ENCODE peak calls at places on chromosomes 13 and 19, in ten cellular contexts. O is K562, J is ovary, P is pancreas, D is GM13977, Q is WTC11, Y is IMR-90, I is AG10803, E is astrocyte of the spinal cord, B is cardiac fibroblast. M is an unnamed sample.

GRCh38 chr13:30194906-30195305 is 112.4 kb downstream of the KATNAL1 start:
- DNase-seq in O (no peak), J (no peak), P (no peak), D (no peak), Q (no peak), Y (no peak), I (peak), E (no peak), B (no peak), M (no peak)

GRCh38 chr13:54949735-54950134 is 1921.1 kb downstream of the OLFM4 start:
- DNase-seq in O (no peak), J (no peak), P (no peak), D (no peak), Q (no peak), Y (no peak), I (no peak), E (no peak), B (no peak), M (no peak)

GRCh38 chr13:41981961-41982723 is 21.2 kb upstream of the VWA8 start:
- DNase-seq in O (peak), J (no peak), P (no peak), D (no peak), Q (no peak), Y (peak), I (no peak), E (no peak), B (peak), M (no peak)

GRCh38 chr19:55454787-55455243 is 6.6 kb downstream of the ISOC2 start:
- DNase-seq in O (no peak), J (no peak), P (peak), D (peak), Q (peak), Y (peak), I (peak), E (no peak), B (peak), M (no peak)

GRCh38 chr19:6717441-6717971 is 2.9 kb downstream of the C3 start:
- DNase-seq in O (no peak), J (no peak), P (no peak), D (no peak), Q (no peak), Y (no peak), I (peak), E (no peak), B (no peak), M (no peak)

GRCh38 chr13:32969516-32969941 is 46.7 kb upstream of the KL start:
- DNase-seq in O (no peak), J (no peak), P (no peak), D (peak), Q (no peak), Y (peak), I (peak), E (peak), B (peak), M (no peak)

GRCh38 chr13:54210397-54211050 is 1181.9 kb downstream of the OLFM4 start:
- DNase-seq in O (no peak), J (no peak), P (no peak), D (no peak), Q (no peak), Y (no peak), I (no peak), E (no peak), B (no peak), M (no peak)

GRCh38 chr13:73913043-73913740 is 221.0 kb downstream of the KLF12 start:
- DNase-seq in O (no peak), J (no peak), P (no peak), D (no peak), Q (no peak), Y (peak), I (peak), E (peak), B (peak), M (no peak)

GRCh38 chr19:17109962-17110598 is 34.5 kb downstream of the MYO9B start:
- DNase-seq in O (no peak), J (no peak), P (no peak), D (peak), Q (no peak), Y (no peak), I (no peak), E (no peak), B (no peak), M (peak)

GRCh38 chr19:21023901-21024300 is 3.4 kb downstream of the ZNF430 start:
- DNase-seq in O (no peak), J (no peak), P (no peak), D (no peak), Q (no peak), Y (peak), I (peak), E (peak), B (peak), M (no peak)

GRCh38 chr19:10086032-10086903 is at the start of gene SHFL:
- DNase-seq in O (peak), J (peak), P (peak), D (peak), Q (peak), Y (peak), I (peak), E (peak), B (peak), M (peak)

GRCh38 chr19:2167896-2168618 is 4.3 kb downstream of the DOT1L start:
- DNase-seq in O (no peak), J (no peak), P (no peak), D (peak), Q (no peak), Y (peak), I (peak), E (peak), B (peak), M (peak)

GRCh38 chr13:25046985-25047660 is 48.8 kb upstream of the PABPC3 start:
- DNase-seq in O (no peak), J (no peak), P (no peak), D (peak), Q (peak), Y (peak), I (peak), E (peak), B (no peak), M (no peak)

GRCh38 chr13:49563513-49563912 is 21.8 kb downstream of the RCBTB1 start:
- DNase-seq in O (no peak), J (no peak), P (no peak), D (no peak), Q (no peak), Y (peak), I (peak), E (no peak), B (peak), M (no peak)

GRCh38 chr19:43470288-43470687 is 4.9 kb upstream of the LYPD3 start:
- DNase-seq in O (no peak), J (no peak), P (no peak), D (no peak), Q (no peak), Y (peak), I (no peak), E (peak), B (peak), M (no peak)

GRCh38 chr13:48561461-48562224 is 28.8 kb upstream of the RCBTB2 start:
- DNase-seq in O (no peak), J (no peak), P (no peak), D (no peak), Q (no peak), Y (no peak), I (no peak), E (no peak), B (no peak), M (no peak)

GRCh38 chr19:3712663-3713531 is 4.7 kb downstream of the TJP3 start:
- DNase-seq in O (no peak), J (no peak), P (no peak), D (no peak), Q (no peak), Y (no peak), I (no peak), E (no peak), B (no peak), M (no peak)

GRCh38 chr13:109707044-109707794 is 79.2 kb downstream of the IRS2 start:
- DNase-seq in O (no peak), J (no peak), P (no peak), D (no peak), Q (no peak), Y (no peak), I (no peak), E (no peak), B (no peak), M (no peak)

GRCh38 chr19:3024870-3025515 is 4.1 kb downstream of the TLE2 start:
- DNase-seq in O (peak), J (no peak), P (no peak), D (no peak), Q (peak), Y (no peak), I (no peak), E (no peak), B (no peak), M (no peak)

GRCh38 chr13:30545320-30545719 is 72.4 kb upstream of the USPL1 start:
- DNase-seq in O (no peak), J (no peak), P (no peak), D (no peak), Q (no peak), Y (no peak), I (no peak), E (no peak), B (no peak), M (no peak)

GRCh38 chr13:33744589-33745369 is 73.2 kb upstream of the RFC3 start:
- DNase-seq in O (no peak), J (peak), P (no peak), D (no peak), Q (no peak), Y (no peak), I (peak), E (no peak), B (no peak), M (no peak)

GRCh38 chr13:111861766-111862366 is 205.1 kb upstream of the SOX1 start:
- DNase-seq in O (no peak), J (no peak), P (no peak), D (no peak), Q (no peak), Y (no peak), I (no peak), E (no peak), B (no peak), M (no peak)

GRCh38 chr13:106772202-106772601 is 204.3 kb upstream of the ARGLU1 start:
- DNase-seq in O (no peak), J (no peak), P (no peak), D (no peak), Q (no peak), Y (no peak), I (no peak), E (no peak), B (no peak), M (no peak)

GRCh38 chr13:59391696-59392095 is 772.0 kb downstream of the DIAPH3 start:
- DNase-seq in O (peak), J (no peak), P (no peak), D (peak), Q (peak), Y (peak), I (peak), E (peak), B (peak), M (peak)

GRCh38 chr19:50536662-50537305 is 23.1 kb upstream of the ASPDH start:
- DNase-seq in O (no peak), J (no peak), P (no peak), D (no peak), Q (no peak), Y (no peak), I (no peak), E (no peak), B (no peak), M (no peak)
- TF ChIP-seq CTCF in O (peak), J (no peak), P (no peak), D (no peak), Q (no peak), Y (no peak), I (no peak), E (no peak), B (no peak), M (peak)

GRCh38 chr19:14479985-14480694 is 5.0 kb upstream of the PTGER1 start:
- DNase-seq in O (peak), J (no peak), P (peak), D (peak), Q (peak), Y (peak), I (no peak), E (no peak), B (no peak), M (peak)
- TF ChIP-seq CTCF in O (peak), J (peak), P (peak), D (peak), Q (peak), Y (peak), I (peak), E (peak), B (peak), M (peak)

DNA sequence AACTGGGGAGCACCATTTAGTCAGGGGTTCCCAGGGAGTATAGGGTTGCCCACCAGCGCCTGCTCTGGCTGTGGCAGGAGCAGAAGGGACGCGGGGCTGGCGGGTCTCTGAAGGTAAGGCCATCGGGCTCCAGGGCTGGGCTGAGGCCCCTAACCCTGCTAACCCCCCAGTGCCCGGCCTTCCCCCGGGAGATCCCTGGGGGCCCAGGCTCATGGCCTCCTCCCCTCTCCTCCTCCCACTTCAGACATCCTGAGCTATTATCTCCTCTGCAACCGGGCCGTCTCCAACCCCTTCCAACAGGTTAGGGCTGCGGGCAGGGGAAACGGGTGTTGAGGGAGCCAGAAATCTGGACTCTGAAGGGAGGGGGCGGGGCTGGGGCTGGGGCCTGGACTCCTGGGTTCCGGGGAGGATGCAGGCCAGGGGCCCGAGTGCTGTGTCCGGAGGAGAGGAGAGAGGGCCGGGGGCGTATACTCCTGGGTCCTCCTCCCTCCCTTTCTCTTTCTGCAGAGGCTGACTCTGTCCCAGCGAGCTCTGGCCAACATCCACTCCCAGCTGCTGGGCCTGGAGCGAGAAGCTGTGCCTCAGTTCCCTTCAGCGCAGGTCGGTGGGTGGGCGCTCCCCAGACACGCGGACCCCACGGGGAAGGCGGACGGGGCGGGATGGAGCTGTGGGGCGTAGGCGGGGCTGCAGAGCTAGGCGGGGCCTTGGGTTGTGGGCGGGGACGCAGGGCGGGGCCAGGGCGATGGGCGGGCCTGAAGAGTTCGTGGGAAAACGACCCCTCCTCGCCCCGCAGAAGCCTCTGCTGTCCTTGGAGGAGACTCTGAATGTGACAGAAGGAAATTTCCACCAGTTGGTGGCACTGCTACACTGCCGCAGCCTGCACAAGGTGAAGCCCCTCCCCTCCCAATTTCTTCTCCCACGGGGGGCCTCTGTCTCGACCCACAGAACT is 15.3 kb downstream of the TTYH1 start:
- DNase-seq in O (peak), J (peak), P (peak), D (peak), Q (peak), Y (no peak), I (no peak), E (no peak), B (peak), M (no peak)
- TF ChIP-seq CTCF in O (peak), J (no peak), P (no peak), D (no peak), Q (no peak), Y (no peak), I (peak), E (peak), B (no peak), M (no peak)

GRCh38 chr19:13071444-13072205 is 31.0 kb downstream of the LYL1 start:
- DNase-seq in O (no peak), J (no peak), P (no peak), D (no peak), Q (no peak), Y (no peak), I (no peak), E (no peak), B (no peak), M (no peak)

GRCh38 chr19:13070425-13071140 is 32.1 kb downstream of the LYL1 start:
- DNase-seq in O (no peak), J (no peak), P (no peak), D (no peak), Q (no peak), Y (no peak), I (no peak), E (no peak), B (no peak), M (no peak)

GRCh38 chr19:13066933-13067831 is 35.5 kb downstream of the LYL1 start:
- DNase-seq in O (no peak), J (no peak), P (no peak), D (no peak), Q (no peak), Y (no peak), I (no peak), E (no peak), B (no peak), M (no peak)

GRCh38 chr19:13068064-13068807 is 34.4 kb downstream of the LYL1 start:
- DNase-seq in O (peak), J (no peak), P (no peak), D (no peak), Q (no peak), Y (no peak), I (no peak), E (no peak), B (no peak), M (no peak)

GRCh38 chr19:13069415-13070369 is 33.0 kb downstream of the LYL1 start:
- DNase-seq in O (peak), J (no peak), P (no peak), D (no peak), Q (no peak), Y (no peak), I (no peak), E (no peak), B (no peak), M (no peak)
- TF ChIP-seq CTCF in O (no peak), J (no peak), P (no peak), D (no peak), Q (no peak), Y (no peak), I (no peak), E (no peak), B (no peak), M (no peak)

DNA sequence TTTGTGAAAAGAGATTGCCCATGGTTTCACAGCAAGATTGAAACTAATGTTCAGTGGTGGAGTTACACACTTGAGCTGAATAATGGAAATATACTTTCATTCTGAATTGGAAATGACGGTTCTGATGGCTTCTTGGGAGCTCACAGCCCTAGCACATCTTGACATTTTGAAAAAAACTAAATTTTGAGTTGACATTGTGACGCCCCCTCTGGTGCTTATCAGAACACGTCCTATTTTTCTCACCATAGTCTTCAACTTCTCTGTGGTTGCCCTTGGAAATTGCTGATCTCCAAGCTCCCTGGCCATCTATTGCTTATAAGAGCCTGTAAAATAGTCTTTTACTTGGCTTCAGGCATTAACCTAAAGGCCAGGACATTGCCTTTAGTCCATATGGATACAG is 202.1 kb downstream of the OXGR1 start:
- DNase-seq in O (no peak), J (no peak), P (no peak), D (no peak), Q (no peak), Y (no peak), I (no peak), E (no peak), B (no peak), M (no peak)
- TF ChIP-seq CTCF in O (no peak), J (no peak), P (no peak), D (no peak), Q (no peak), Y (no peak), I (no peak), E (no peak), B (no peak), M (no peak)

M was measured in GM06990.